ENCODE peak calls at places on chromosomes 6 and 20, in four cellular contexts. J, V, Q and Y are unnamed samples.

GRCh38 chr20:45036044-45036755 is 64.7 kb downstream of the KCNS1 start:
- DNase-seq in J (peak; percentile 74), V (no peak), Q (no peak), Y (no peak)

GRCh38 chr20:38889792-38890496 is 36.3 kb upstream of the FAM83D start:
- DNase-seq in J (no peak), V (no peak), Q (no peak), Y (no peak)

GRCh38 chr20:33649201-33649631 is 12.9 kb upstream of the C20orf144 start:
- DNase-seq in J (no peak), V (no peak), Q (no peak), Y (no peak)

GRCh38 chr6:25175656-25176055 is 103.5 kb upstream of the CARMIL1 start:
- DNase-seq in J (no peak), V (peak; percentile 5), Q (no peak), Y (no peak)

GRCh38 chr20:57476073-57476526 is 48.8 kb downstream of the CTCFL start:
- DNase-seq in J (no peak), V (peak; percentile 89), Q (no peak), Y (no peak)

GRCh38 chr6:15308445-15309213 is 62.8 kb downstream of the JARID2 start:
- DNase-seq in J (peak; percentile 46), V (peak; percentile 40), Q (no peak), Y (no peak)

GRCh38 chr6:140341272-140341671 is 966.8 kb upstream of the CITED2 start:
- DNase-seq in J (no peak), V (no peak), Q (no peak), Y (no peak)

GRCh38 chr20:45967551-45968080 is 4.4 kb downstream of the ZNF335 start:
- DNase-seq in J (no peak), V (no peak), Q (no peak), Y (no peak)

GRCh38 chr20:51356871-51357270 is 185.6 kb downstream of the NFATC2 start:
- DNase-seq in J (no peak), V (no peak), Q (no peak), Y (no peak)

GRCh38 chr6:83827050-83827449 is 26.1 kb upstream of the RIPPLY2 start:
- DNase-seq in J (peak; percentile 38), V (no peak), Q (no peak), Y (no peak)